ENCODE peak calls at places on chromosomes 5 and 9, in ten cellular contexts. P is heart right ventricle; J is aorta; Z is CD4-positive, CD25-positive, alpha-beta regulatory T cell; H is SJSA1; S is HCT116; F is kidney; O is CD4-positive, alpha-beta memory T cell; I is uterus; W is pancreas. Q is an unnamed sample.

GRCh38 chr9:129136446-129137049 is 25.3 kb downstream of the PTPA start:
- DNase-seq in P (no peak), J (no peak), Z (no peak), H (no peak), S (no peak), F (no peak), O (no peak), I (no peak), W (no peak), Q (no peak)

GRCh38 chr5:121497176-121497575 is 354.5 kb upstream of the FTMT start:
- DNase-seq in P (no peak), J (no peak), Z (no peak), H (no peak), S (no peak), F (no peak), O (no peak), I (no peak), W (no peak), Q (no peak)

GRCh38 chr5:14587143-14587542 is 5.6 kb downstream of the OTULINL start:
- DNase-seq in P (peak; percentile 25), J (no peak), Z (no peak), H (no peak), S (no peak), F (no peak), O (no peak), I (no peak), W (no peak), Q (no peak)

GRCh38 chr5:40082313-40082712 is 597.4 kb upstream of the PTGER4 start:
- DNase-seq in P (no peak), J (no peak), Z (no peak), H (no peak), S (no peak), F (no peak), O (no peak), I (no peak), W (no peak), Q (peak; percentile 3)

GRCh38 chr5:96026334-96027065 is 64.8 kb upstream of the ELL2 start:
- DNase-seq in P (no peak), J (no peak), Z (no peak), H (no peak), S (peak; percentile 27), F (no peak), O (no peak), I (no peak), W (no peak), Q (no peak)

GRCh38 chr5:8892931-8893330 is 652.9 kb downstream of the SEMA5A start:
- DNase-seq in P (no peak), J (no peak), Z (no peak), H (no peak), S (no peak), F (no peak), O (no peak), I (no peak), W (no peak), Q (no peak)

GRCh38 chr9:23934291-23934690 is 108.3 kb upstream of the ELAVL2 start:
- DNase-seq in P (no peak), J (no peak), Z (no peak), H (no peak), S (no peak), F (no peak), O (no peak), I (no peak), W (no peak), Q (no peak)

GRCh38 chr9:77291714-77292113 is 114.4 kb downstream of the VPS13A start:
- DNase-seq in P (no peak), J (no peak), Z (no peak), H (no peak), S (peak; percentile 8), F (no peak), O (no peak), I (no peak), W (no peak), Q (no peak)

GRCh38 chr9:116494815-116495634 is 192.1 kb upstream of the TRIM32 start:
- DNase-seq in P (peak; percentile 9), J (no peak), Z (no peak), H (no peak), S (peak; percentile 35), F (no peak), O (peak; percentile 6), I (peak; percentile 31), W (no peak), Q (no peak)

GRCh38 chr5:39175273-39175955 is 43.9 kb downstream of the FYB1 start:
- DNase-seq in P (no peak), J (no peak), Z (no peak), H (no peak), S (no peak), F (no peak), O (no peak), I (no peak), W (no peak), Q (no peak)

GRCh38 chr5:96509721-96510383 is 76.8 kb upstream of the PCSK1 start:
- DNase-seq in P (no peak), J (no peak), Z (no peak), H (no peak), S (no peak), F (no peak), O (no peak), I (no peak), W (no peak), Q (peak; percentile 27)

GRCh38 chr5:175809531-175810121 is 61.8 kb upstream of the CPLX2 start:
- DNase-seq in P (no peak), J (peak; percentile 43), Z (no peak), H (peak; percentile 95), S (peak; percentile 37), F (no peak), O (no peak), I (no peak), W (no peak), Q (no peak)

GRCh38 chr5:145917288-145917687 is 19.1 kb upstream of the SH3RF2 start:
- DNase-seq in P (no peak), J (no peak), Z (no peak), H (no peak), S (no peak), F (no peak), O (no peak), I (no peak), W (no peak), Q (no peak)

GRCh38 chr9:8558176-8558575 is 758.6 kb upstream of the DMAC1 start:
- DNase-seq in P (no peak), J (no peak), Z (no peak), H (no peak), S (no peak), F (no peak), O (no peak), I (no peak), W (no peak), Q (peak; percentile 36)

GRCh38 chr5:399296-400281 is 43.4 kb upstream of the EXOC3 start:
- DNase-seq in P (peak; percentile 82), J (peak; percentile 98), Z (no peak), H (peak; percentile 100), S (peak; percentile 40), F (peak; percentile 90), O (no peak), I (peak; percentile 65), W (peak; percentile 87), Q (no peak)

GRCh38 chr5:5536871-5537270 is 114.4 kb downstream of the ICE1 start:
- DNase-seq in P (no peak), J (no peak), Z (no peak), H (no peak), S (no peak), F (no peak), O (no peak), I (no peak), W (no peak), Q (no peak)

GRCh38 chr5:61200582-61201155 is 38.4 kb upstream of the SMIM15 start:
- DNase-seq in P (no peak), J (no peak), Z (no peak), H (no peak), S (no peak), F (peak; percentile 39), O (no peak), I (no peak), W (peak; percentile 41), Q (no peak)

GRCh38 chr5:141258948-141259347 is 13.8 kb downstream of the PCDHB15 start:
- DNase-seq in P (no peak), J (no peak), Z (no peak), H (no peak), S (no peak), F (no peak), O (no peak), I (no peak), W (no peak), Q (no peak)

GRCh38 chr5:100797863-100798262 is 105.2 kb downstream of the ST8SIA4 start:
- DNase-seq in P (no peak), J (no peak), Z (no peak), H (no peak), S (no peak), F (no peak), O (no peak), I (no peak), W (no peak), Q (peak; percentile 55)

DNA sequence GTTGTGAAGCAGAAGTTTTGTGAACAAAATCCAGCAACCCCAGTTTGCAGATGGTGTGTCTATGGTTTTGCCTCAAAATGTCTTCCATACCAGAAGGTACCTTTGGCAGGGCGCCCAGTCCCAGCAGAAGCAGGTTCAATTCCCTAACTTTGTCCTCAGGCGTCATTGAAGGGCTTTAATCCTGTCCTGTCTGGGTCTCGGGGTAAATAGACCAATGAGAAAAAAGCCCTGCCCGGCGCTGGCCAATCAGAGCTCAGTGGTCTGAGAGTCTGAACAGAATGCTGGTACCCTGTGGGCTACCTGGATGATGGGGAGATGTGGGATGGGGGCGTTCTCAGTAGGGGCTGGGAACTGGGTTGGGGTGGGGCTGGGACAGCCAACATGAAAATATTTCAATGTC is 6.2 kb upstream of the ST6GALNAC4 start:
- DNase-seq in P (no peak), J (no peak), Z (no peak), H (no peak), S (no peak), F (no peak), O (no peak), I (no peak), W (peak; percentile 35), Q (no peak)
- H3K27ac ChIP-seq in P (no peak overlapping the region), J (no peak overlapping the region), Z (no peak overlapping the region), H (peak overlapping the region; percentile 39), S (no peak overlapping the region), F (no peak overlapping the region), O (no peak overlapping the region), I (no peak overlapping the region), W (no peak overlapping the region), Q (peak overlapping the region; percentile 62)

GRCh38 chr5:131536211-131536826 is 98.7 kb downstream of the RAPGEF6 start:
- DNase-seq in P (no peak), J (no peak), Z (no peak), H (no peak), S (no peak), F (no peak), O (no peak), I (no peak), W (no peak), Q (no peak)
- H3K27ac ChIP-seq in P (no peak overlapping the region), J (no peak overlapping the region), Z (peak overlapping the region; percentile 56), H (no peak overlapping the region), S (no peak overlapping the region), F (no peak overlapping the region), O (peak overlapping the region; percentile 35), I (no peak overlapping the region), W (no peak overlapping the region), Q (no peak overlapping the region)

GRCh38 chr9:98144631-98145030 is 25.6 kb upstream of the TRIM14 start:
- DNase-seq in P (no peak), J (no peak), Z (no peak), H (no peak), S (no peak), F (no peak), O (no peak), I (no peak), W (no peak), Q (no peak)
- H3K27ac ChIP-seq in P (no peak overlapping the region), J (no peak overlapping the region), Z (no peak overlapping the region), H (no peak overlapping the region), S (no peak overlapping the region), F (no peak overlapping the region), O (no peak overlapping the region), I (no peak overlapping the region), W (no peak overlapping the region), Q (peak overlapping the region; percentile 99)

GRCh38 chr5:149219584-149219983 is 52.1 kb upstream of the AFAP1L1 start:
- DNase-seq in P (no peak), J (no peak), Z (no peak), H (no peak), S (no peak), F (no peak), O (no peak), I (no peak), W (no peak), Q (no peak)
- H3K27ac ChIP-seq in P (no peak overlapping the region), J (no peak overlapping the region), Z (no peak overlapping the region), H (no peak overlapping the region), S (no peak overlapping the region), F (no peak overlapping the region), O (no peak overlapping the region), I (no peak overlapping the region), W (no peak overlapping the region), Q (no peak overlapping the region)

Q was measured in epithelial cell of prostate.